ENCODE peak calls at places on chromosomes 4 and X, in nine cellular contexts. O, K, J, E, F, C, I, V and G are unnamed samples.

GRCh38 chr4:156654410-156654809 is 317.2 kb downstream of the PDGFC start:
- DNase-seq in O (no peak), K (no peak), J (no peak), E (no peak), F (no peak), C (no peak), I (no peak), V (no peak), G (no peak)

GRCh38 chr4:179307297-179308136 is 1865.3 kb upstream of the AGA start:
- DNase-seq in O (no peak), K (peak; percentile 39), J (no peak), E (no peak), F (no peak), C (no peak), I (peak; percentile 71), V (no peak), G (peak; percentile 15)

GRCh38 chr4:46844325-46844917 is 64.6 kb downstream of the COX7B2 start:
- DNase-seq in O (peak; percentile 6), K (peak; percentile 61), J (no peak), E (peak; percentile 10), F (peak; percentile 36), C (no peak), I (peak; percentile 57), V (no peak), G (peak; percentile 7)

GRCh38 chr4:103303011-103303410 is 104.9 kb upstream of the CENPE start:
- DNase-seq in O (no peak), K (no peak), J (no peak), E (no peak), F (no peak), C (no peak), I (peak; percentile 78), V (no peak), G (peak; percentile 16)

GRCh38 chr4:40292313-40292759 is 42.8 kb upstream of the CHRNA9 start:
- DNase-seq in O (no peak), K (peak; percentile 41), J (no peak), E (no peak), F (no peak), C (no peak), I (peak; percentile 60), V (no peak), G (peak; percentile 56)

GRCh38 chr4:34181311-34181808 is 2063.0 kb downstream of the ARAP2 start:
- DNase-seq in O (no peak), K (peak; percentile 81), J (no peak), E (no peak), F (no peak), C (no peak), I (no peak), V (no peak), G (peak; percentile 90)

GRCh38 chr4:140754918-140755810 is 1.0 kb downstream of the TBC1D9 start:
- DNase-seq in O (no peak), K (no peak), J (no peak), E (no peak), F (no peak), C (no peak), I (no peak), V (no peak), G (no peak)

GRCh38 chr4:57124145-57124544 is 14.0 kb upstream of the IGFBP7 start:
- DNase-seq in O (no peak), K (no peak), J (no peak), E (no peak), F (no peak), C (no peak), I (no peak), V (no peak), G (no peak)

GRCh38 chrX:8043546-8043945 is 116.3 kb upstream of the PNPLA4 start:
- DNase-seq in O (no peak), K (no peak), J (no peak), E (no peak), F (no peak), C (no peak), I (no peak), V (no peak), G (peak; percentile 2)

GRCh38 chr4:10179957-10180602 is 63.5 kb upstream of the WDR1 start:
- DNase-seq in O (no peak), K (no peak), J (no peak), E (no peak), F (no peak), C (no peak), I (no peak), V (no peak), G (no peak)

GRCh38 chr4:89221175-89221867 is 86.3 kb downstream of the GPRIN3 start:
- DNase-seq in O (no peak), K (peak; percentile 77), J (no peak), E (no peak), F (no peak), C (no peak), I (no peak), V (no peak), G (no peak)

GRCh38 chr4:18934197-18934596 is 912.6 kb upstream of the LCORL start:
- DNase-seq in O (no peak), K (peak; percentile 4), J (no peak), E (no peak), F (no peak), C (no peak), I (peak; percentile 29), V (no peak), G (peak; percentile 2)

GRCh38 chr4:102472441-102473013 is 28.6 kb upstream of the NFKB1 start:
- DNase-seq in O (no peak), K (no peak), J (no peak), E (no peak), F (no peak), C (no peak), I (no peak), V (no peak), G (no peak)

GRCh38 chr4:41326776-41327175 is 70.0 kb downstream of the UCHL1 start:
- DNase-seq in O (no peak), K (no peak), J (no peak), E (no peak), F (no peak), C (no peak), I (no peak), V (no peak), G (no peak)

GRCh38 chr4:25095756-25096552 is 64.3 kb downstream of the SEPSECS start:
- DNase-seq in O (no peak), K (no peak), J (no peak), E (no peak), F (no peak), C (no peak), I (no peak), V (no peak), G (no peak)

GRCh38 chr4:20254517-20255250 is 3.0 kb downstream of the SLIT2 start:
- DNase-seq in O (no peak), K (peak; percentile 45), J (peak; percentile 74), E (no peak), F (peak; percentile 31), C (peak; percentile 57), I (peak; percentile 71), V (peak; percentile 64), G (no peak)

GRCh38 chr4:156870166-156870565 is 101.4 kb downstream of the PDGFC start:
- DNase-seq in O (no peak), K (peak; percentile 67), J (no peak), E (no peak), F (no peak), C (no peak), I (no peak), V (no peak), G (no peak)

GRCh38 chrX:21974011-21974385 is 33.5 kb downstream of the SMS start:
- DNase-seq in O (no peak), K (no peak), J (no peak), E (no peak), F (no peak), C (no peak), I (peak; percentile 43), V (no peak), G (peak; percentile 30)

DNA sequence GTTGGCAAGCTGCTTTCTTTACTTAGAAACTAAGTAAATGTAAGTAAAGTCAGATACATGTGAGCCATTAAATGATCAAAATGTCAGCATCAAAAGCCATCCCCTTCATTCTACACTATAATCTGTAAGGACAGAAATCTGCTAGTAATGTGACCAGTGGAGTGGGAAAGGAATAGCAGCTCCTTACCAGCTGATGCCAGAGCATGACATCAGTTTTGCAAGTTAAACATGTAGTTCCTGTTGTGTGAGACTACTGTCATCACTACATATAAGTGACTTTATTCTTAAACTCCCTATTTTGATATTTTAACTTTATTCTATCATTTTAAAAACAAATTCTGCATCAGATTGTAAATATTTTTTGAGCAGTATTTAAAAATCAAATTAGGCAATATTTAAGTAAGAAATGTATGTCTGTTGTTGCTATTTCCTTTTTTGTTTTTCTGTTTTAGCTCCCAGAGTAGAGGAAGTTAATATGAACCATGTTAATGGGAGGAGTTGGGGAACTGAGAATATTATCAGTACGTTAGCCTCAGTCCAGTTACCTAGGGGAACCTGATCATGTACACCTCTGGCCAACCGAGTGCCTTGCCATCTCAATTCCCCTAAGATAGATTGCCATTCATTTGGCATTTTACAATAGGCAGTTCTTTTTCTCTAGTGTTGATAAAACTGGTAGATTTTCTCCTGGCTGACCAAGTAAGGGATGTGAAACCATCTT is 34.8 kb downstream of the CCNI start:
- DNase-seq in O (no peak), K (peak; percentile 47), J (no peak), E (no peak), F (no peak), C (no peak), I (no peak), V (no peak), G (no peak)
- H3K27ac ChIP-seq in O (no peak overlapping the region), K (peak overlapping the region; percentile 34), J (peak overlapping the region; percentile 42), E (no peak overlapping the region), F (no peak overlapping the region), C (no peak overlapping the region), I (no peak overlapping the region), V (no peak overlapping the region), G (no peak overlapping the region)

DNA sequence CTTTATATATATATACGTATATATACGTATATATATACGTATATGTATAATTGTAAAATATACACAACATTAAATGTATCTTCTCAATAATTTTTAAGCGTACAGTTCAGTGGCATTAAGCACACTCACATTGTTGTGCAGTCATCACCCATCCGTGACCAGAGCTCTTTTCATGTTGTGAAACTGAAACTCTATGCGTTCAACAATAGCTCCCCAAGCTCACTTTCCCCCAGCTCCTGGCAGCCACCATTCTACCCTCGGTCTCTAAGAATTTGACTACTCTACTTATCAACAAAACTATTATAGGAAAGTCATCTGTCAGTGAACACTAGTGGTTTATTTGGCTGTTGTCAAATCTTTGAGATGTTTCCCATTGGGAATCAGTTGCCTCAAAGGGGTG is 621.8 kb upstream of the GALNT7 start:
- DNase-seq in O (no peak), K (no peak), J (no peak), E (no peak), F (no peak), C (no peak), I (no peak), V (no peak), G (no peak)
- H3K27ac ChIP-seq in O (no peak overlapping the region), K (no peak overlapping the region), J (no peak overlapping the region), E (no peak overlapping the region), F (no peak overlapping the region), C (no peak overlapping the region), I (no peak overlapping the region), V (no peak overlapping the region), G (no peak overlapping the region)

GRCh38 chr4:173074501-173074946 is 94.1 kb upstream of the GALNT7 start:
- DNase-seq in O (no peak), K (peak; percentile 89), J (no peak), E (no peak), F (no peak), C (no peak), I (peak; percentile 95), V (no peak), G (peak; percentile 95)
- H3K27ac ChIP-seq in O (no peak overlapping the region), K (no peak overlapping the region), J (no peak overlapping the region), E (no peak overlapping the region), F (no peak overlapping the region), C (no peak overlapping the region), I (no peak overlapping the region), V (no peak overlapping the region), G (no peak overlapping the region)

GRCh38 chr4:145879598-145879997 is 59.0 kb downstream of the ZNF827 start:
- DNase-seq in O (no peak), K (peak; percentile 28), J (no peak), E (no peak), F (peak; percentile 49), C (no peak), I (no peak), V (no peak), G (no peak)
- H3K27ac ChIP-seq in O (no peak overlapping the region), K (no peak overlapping the region), J (no peak overlapping the region), E (no peak overlapping the region), F (peak overlapping the region; percentile 38), C (no peak overlapping the region), I (no peak overlapping the region), V (no peak overlapping the region), G (no peak overlapping the region)